ENCODE peak calls at places on chromosomes 12 and 14, in eight cellular contexts. T is stimulated activated CD8-positive, alpha-beta memory T cell treated with anti-CD3 and anti-CD28 coated beads, Interleukin-15, amount 100 ng/mL, for 24 hours; V is mucosa of gallbladder; R is fibroblast of mammary gland; G is T-helper 9 cell; M is T-helper 17 cell; K is HTR-8/SVneo; X is T-cell. B is an unnamed sample.

GRCh38 chr14:67622675-67623074 is 3.0 kb downstream of the ARG2 start:
- DNase-seq in T (no peak), V (peak), R (peak), G (no peak), M (no peak), K (peak), X (no peak), B (no peak)

GRCh38 chr12:56261503-56262230 is 3.5 kb upstream of the ANKRD52 start:
- DNase-seq in T (no peak), V (no peak), R (peak), G (no peak), M (no peak), K (peak), X (no peak), B (no peak)

GRCh38 chr12:43378448-43378847 is 173.6 kb downstream of the ADAMTS20 start:
- DNase-seq in T (no peak), V (no peak), R (no peak), G (no peak), M (no peak), K (no peak), X (no peak), B (no peak)

GRCh38 chr12:53383258-53383657 is 3.3 kb downstream of the SP1 start:
- DNase-seq in T (no peak), V (no peak), R (no peak), G (no peak), M (no peak), K (no peak), X (no peak), B (no peak)

GRCh38 chr14:93713726-93714405 is 74.4 kb downstream of the PRIMA1 start:
- DNase-seq in T (no peak), V (no peak), R (no peak), G (no peak), M (no peak), K (no peak), X (no peak), B (no peak)

GRCh38 chr14:60079723-60080122 is 12.0 kb upstream of the PCNX4 start:
- DNase-seq in T (no peak), V (no peak), R (no peak), G (no peak), M (no peak), K (no peak), X (no peak), B (no peak)

GRCh38 chr12:95497031-95497430 is 23.1 kb downstream of the METAP2 start:
- DNase-seq in T (no peak), V (no peak), R (no peak), G (no peak), M (no peak), K (no peak), X (no peak), B (no peak)

GRCh38 chr12:25482637-25483036 is 70.4 kb downstream of the LMNTD1 start:
- DNase-seq in T (no peak), V (no peak), R (peak), G (no peak), M (no peak), K (no peak), X (no peak), B (no peak)

GRCh38 chr12:27696293-27696652 is at the start of gene REP15:
- DNase-seq in T (no peak), V (no peak), R (no peak), G (no peak), M (no peak), K (no peak), X (no peak), B (no peak)

GRCh38 chr14:89855961-89856360 is 98.6 kb downstream of the EFCAB11 start:
- DNase-seq in T (no peak), V (no peak), R (peak), G (no peak), M (no peak), K (no peak), X (no peak), B (no peak)

GRCh38 chr12:21444193-21445146 is 7.0 kb downstream of the PYROXD1 start:
- DNase-seq in T (no peak), V (no peak), R (no peak), G (no peak), M (no peak), K (no peak), X (no peak), B (no peak)

GRCh38 chr14:37202265-37202664 is 4.5 kb downstream of the MIPOL1 start:
- DNase-seq in T (no peak), V (no peak), R (peak), G (no peak), M (no peak), K (no peak), X (no peak), B (no peak)